ENCODE peak calls at places on chromosome 7, in eight cellular contexts. P is CD8-positive, alpha-beta T cell; M is SJCRH30; K is PC-9; S is tibial artery; V is adrenal gland; G is cardiac muscle cell; D is PC-3. X is an unnamed sample.
A peak's percentile ranks its signal among the peaks of the same experiment; 100 is the strongest.

GRCh38 chr7:47227762-47228177 is 354.1 kb downstream of the TNS3 start:
- DNase-seq in D (peak; percentile 16), K (no peak), M (peak; percentile 66), S (no peak), P (no peak), V (peak; percentile 45), G (no peak), X (no peak)

GRCh38 chr7:132557489-132558044 is 18.7 kb downstream of the PLXNA4 start:
- DNase-seq in D (peak; percentile 52), G (no peak), M (peak; percentile 47), S (no peak), K (no peak), V (no peak), P (no peak), X (no peak)

GRCh38 chr7:21192662-21193061 is 235.2 kb upstream of the SP4 start:
- DNase-seq in M (no peak), S (no peak), G (no peak), D (peak; percentile 17), P (no peak), K (no peak), V (no peak), X (no peak)

GRCh38 chr7:120827719-120828118 is 30.2 kb downstream of the TSPAN12 start:
- DNase-seq in K (no peak), P (no peak), V (no peak), S (no peak), G (no peak), D (no peak), M (no peak), X (no peak)

GRCh38 chr7:49397750-49398149 is 375.7 kb upstream of the VWC2 start:
- DNase-seq in M (no peak), G (no peak), V (no peak), P (no peak), S (no peak), D (no peak), K (no peak), X (no peak)

GRCh38 chr7:83413425-83413824 is 235.5 kb downstream of the SEMA3E start:
- DNase-seq in K (no peak), P (no peak), V (no peak), M (no peak), D (peak; percentile 17), G (no peak), S (no peak), X (no peak)

GRCh38 chr7:98399903-98400537 is 870 bp downstream of the BAIAP2L1 start:
- DNase-seq in G (peak; percentile 17), K (peak; percentile 34), D (peak; percentile 50), V (no peak), P (no peak), M (peak; percentile 23), S (no peak), X (no peak)

GRCh38 chr7:66187894-66188293 is 17.2 kb upstream of the TPST1 start:
- DNase-seq in K (no peak), G (no peak), M (no peak), S (peak; percentile 87), V (peak; percentile 91), P (no peak), D (no peak), X (no peak)

GRCh38 chr7:27154369-27154768 is 2.0 kb upstream of the HOXA3 start:
- DNase-seq in P (peak; percentile 46), G (no peak), S (peak; percentile 60), D (no peak), M (no peak), V (peak; percentile 12), K (no peak), X (no peak)
- H3K4me1 ChIP-seq in P (peaks cover 54% of the 10 kb centered on the region), G (no peaks in the 10 kb centered on the region), S (peaks cover under 1% of the 10 kb centered on the region), D (peaks cover 19% of the 10 kb centered on the region), M (peaks cover 3% of the 10 kb centered on the region), V (peaks cover 20% of the 10 kb centered on the region), K (peaks cover 4% of the 10 kb centered on the region), X (peaks cover 8% of the 10 kb centered on the region)

GRCh38 chr7:5597772-5598171 is 174.1 kb upstream of the TNRC18 start:
- DNase-seq in P (no peak), G (no peak), K (no peak), M (peak; percentile 65), D (no peak), S (no peak), V (no peak), X (no peak)
- H3K4me3 ChIP-seq in P (no peak overlapping the region), G (no peak overlapping the region), K (no peak overlapping the region), M (peak overlapping the region; percentile 28), D (no peak overlapping the region), S (no peak overlapping the region), V (no peak overlapping the region), X (no peak overlapping the region)

GRCh38 chr7:158301221-158301620 is 286.4 kb downstream of the PTPRN2 start:
- DNase-seq in D (peak; percentile 64), K (no peak), G (no peak), V (no peak), P (no peak), S (no peak), M (no peak), X (no peak)
- H3K9me3 ChIP-seq in D (no peaks in the 10 kb centered on the region), K (no peaks in the 10 kb centered on the region), G (no peaks in the 10 kb centered on the region), V (no peaks in the 10 kb centered on the region), P (no peaks in the 10 kb centered on the region), S (no peaks in the 10 kb centered on the region), M (no peaks in the 10 kb centered on the region), X (no peaks in the 10 kb centered on the region)

DNA sequence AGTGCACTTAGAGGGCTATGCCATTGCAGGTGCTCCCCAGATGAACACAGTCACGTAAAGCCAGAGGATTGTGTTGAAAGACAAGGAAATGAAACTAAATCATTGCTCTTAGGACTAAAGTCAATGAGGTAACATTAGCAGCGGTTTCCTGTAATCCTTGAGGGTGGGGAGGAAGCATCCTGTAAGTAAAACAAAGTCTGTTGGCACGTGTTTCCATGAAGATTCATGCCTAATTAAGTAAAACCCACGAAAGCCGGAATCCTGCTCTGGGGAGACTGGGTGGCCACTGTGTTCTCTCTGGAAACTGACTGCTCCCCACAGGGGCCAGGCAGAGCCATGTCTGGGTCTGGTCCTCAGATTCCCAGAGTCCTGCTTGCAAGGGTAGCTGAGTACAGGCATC is 18.3 kb downstream of the STEAP1B start:
- DNase-seq in S (no peak), K (no peak), D (no peak), M (peak; percentile 48), V (no peak), P (no peak), G (no peak), X (no peak)
- H3K4me1 ChIP-seq in S (no peaks in the 10 kb centered on the region), K (peaks cover 12% of the 10 kb centered on the region), D (peaks cover 18% of the 10 kb centered on the region), M (no peaks in the 10 kb centered on the region), V (no peaks in the 10 kb centered on the region), P (peaks cover 3% of the 10 kb centered on the region), G (no peaks in the 10 kb centered on the region), X (no peaks in the 10 kb centered on the region)

GRCh38 chr7:155489862-155490696 is 32.1 kb downstream of the EN2 start:
- DNase-seq in K (no peak), M (no peak), V (no peak), D (no peak), P (no peak), G (no peak), S (no peak), X (no peak)
- H3K4me3 ChIP-seq in K (no peak overlapping the region), M (peak overlapping the region; percentile 12), V (no peak overlapping the region), D (no peak overlapping the region), P (peak overlapping the region; percentile 58), G (no peak overlapping the region), S (peak overlapping the region; percentile 54), X (no peak overlapping the region)

GRCh38 chr7:57416601-57417358 is 33.2 kb upstream of the ZNF716 start:
- DNase-seq in P (no peak), G (no peak), D (no peak), M (no peak), V (no peak), K (no peak), S (no peak), X (no peak)
- H3K9me3 ChIP-seq in P (no peaks in the 10 kb centered on the region), G (no peaks in the 10 kb centered on the region), D (peaks cover 5% of the 10 kb centered on the region), M (no peaks in the 10 kb centered on the region), V (no peaks in the 10 kb centered on the region), K (no peaks in the 10 kb centered on the region), S (no peaks in the 10 kb centered on the region), X (peaks cover 6% of the 10 kb centered on the region)

GRCh38 chr7:116445447-116445846 is 54.1 kb upstream of the CAV2 start:
- DNase-seq in G (no peak), P (no peak), S (no peak), V (no peak), D (no peak), K (no peak), M (no peak), X (no peak)

GRCh38 chr7:116443101-116443523 is 56.4 kb upstream of the CAV2 start:
- DNase-seq in P (no peak), V (no peak), K (peak; percentile 46), D (peak; percentile 98), S (no peak), M (peak; percentile 71), G (no peak), X (peak; percentile 24)

GRCh38 chr7:116441534-116441933 is 58.0 kb upstream of the CAV2 start:
- DNase-seq in P (no peak), V (no peak), S (no peak), M (no peak), K (no peak), D (no peak), G (no peak), X (no peak)

GRCh38 chr7:116446179-116446855 is 53.2 kb upstream of the CAV2 start:
- DNase-seq in S (no peak), M (no peak), P (no peak), D (no peak), V (no peak), K (no peak), G (no peak), X (no peak)

GRCh38 chr7:116443646-116444045 is 55.9 kb upstream of the CAV2 start:
- DNase-seq in K (no peak), S (no peak), V (no peak), G (no peak), M (peak; percentile 39), P (no peak), D (no peak), X (no peak)
- H3K4me1 ChIP-seq in K (peaks cover 63% of the 10 kb centered on the region), S (no peaks in the 10 kb centered on the region), V (no peaks in the 10 kb centered on the region), G (no peaks in the 10 kb centered on the region), M (peaks cover 20% of the 10 kb centered on the region), P (no peaks in the 10 kb centered on the region), D (peaks cover 57% of the 10 kb centered on the region), X (peaks cover 38% of the 10 kb centered on the region)

GRCh38 chr7:11251436-11251835 is 277.8 kb downstream of the PHF14 start:
- DNase-seq in S (no peak), V (no peak), P (no peak), M (no peak), K (no peak), G (no peak), D (no peak), X (no peak)
- H3K4me3 ChIP-seq in S (no peak overlapping the region), V (no peak overlapping the region), P (no peak overlapping the region), M (no peak overlapping the region), K (no peak overlapping the region), G (no peak overlapping the region), D (no peak overlapping the region), X (no peak overlapping the region)

DNA sequence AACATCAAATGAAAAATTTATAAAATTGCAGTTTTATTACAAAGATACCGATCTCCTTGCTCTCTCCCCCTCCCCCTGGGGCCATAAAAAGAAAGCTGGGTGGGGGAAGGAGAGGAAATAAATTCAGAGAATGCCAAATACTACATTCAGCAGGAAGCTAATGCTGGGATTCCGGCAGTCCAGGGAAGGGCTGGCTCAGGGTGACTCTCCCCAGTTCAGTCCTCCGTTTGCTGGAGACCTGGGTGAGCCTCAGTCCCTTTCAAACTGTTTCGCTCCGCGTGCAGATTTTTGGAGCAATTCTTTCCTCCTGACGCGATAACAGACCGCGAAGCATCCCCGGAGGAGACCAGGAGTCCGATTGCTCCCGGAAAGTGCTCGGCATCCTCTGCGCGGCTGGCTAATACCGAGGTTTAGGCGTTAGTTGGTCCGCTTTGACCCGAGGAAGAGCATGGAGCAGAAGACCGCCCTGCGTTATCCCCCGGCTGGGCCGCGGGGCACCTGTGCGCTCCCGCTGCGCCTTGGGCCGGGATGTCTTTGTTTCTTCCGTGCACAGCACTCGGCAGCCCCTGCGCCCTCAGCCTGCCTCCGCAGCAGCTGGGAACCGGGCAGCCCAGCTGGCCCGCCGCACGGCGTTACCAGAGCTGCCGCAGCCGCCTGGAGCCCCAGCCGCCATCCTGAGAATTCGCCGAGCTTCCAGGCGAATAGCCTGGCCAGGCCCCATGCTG is 3.9 kb upstream of the HOXA2 start:
- DNase-seq in D (no peak), S (no peak), G (peak; percentile 47), K (no peak), P (no peak), V (no peak), M (no peak), X (no peak)
- H3K9me3 ChIP-seq in D (no peaks in the 10 kb centered on the region), S (no peaks in the 10 kb centered on the region), G (no peaks in the 10 kb centered on the region), K (no peaks in the 10 kb centered on the region), P (no peaks in the 10 kb centered on the region), V (no peaks in the 10 kb centered on the region), M (peaks cover 2% of the 10 kb centered on the region), X (no peaks in the 10 kb centered on the region)

X was measured in Caco-2.